ENCODE peak calls at places on chromosomes 5 and 9, in five cellular contexts. K is spleen, I is body of pancreas, F is GM12892, M is vagina. X is an unnamed sample.

GRCh38 chr5:111953351-111954127 is 196.5 kb upstream of the NREP start:
- DNase-seq in K (no peak), I (no peak), F (no peak), M (no peak), X (no peak)

GRCh38 chr5:65142511-65143011 is 339.2 kb downstream of the ADAMTS6 start:
- DNase-seq in K (no peak), I (no peak), F (no peak), M (no peak), X (no peak)

GRCh38 chr9:81242866-81243265 is 446.5 kb downstream of the TLE1 start:
- DNase-seq in K (no peak), I (no peak), F (no peak), M (no peak), X (no peak)

GRCh38 chr5:31944683-31945445 is 229.3 kb downstream of the GOLPH3 start:
- DNase-seq in K (no peak), I (peak; percentile 63), F (no peak), M (no peak), X (no peak)

GRCh38 chr9:76581752-76582151 is 122.8 kb downstream of the GCNT1 start:
- DNase-seq in K (no peak), I (peak; percentile 59), F (no peak), M (no peak), X (no peak)

GRCh38 chr5:152568101-152568500 is 163.0 kb upstream of the NMUR2 start:
- DNase-seq in K (no peak), I (no peak), F (no peak), M (no peak), X (no peak)

GRCh38 chr9:13358128-13358527 is 78.6 kb upstream of the MPDZ start:
- DNase-seq in K (no peak), I (no peak), F (no peak), M (no peak), X (no peak)

GRCh38 chr9:20921362-20921761 is 110.1 kb downstream of the HACD4 start:
- DNase-seq in K (no peak), I (no peak), F (no peak), M (no peak), X (no peak)

GRCh38 chr5:763397-763796 is 21.1 kb downstream of the ZDHHC11B start:
- DNase-seq in K (peak; percentile 9), I (no peak), F (no peak), M (peak; percentile 54), X (no peak)

GRCh38 chr5:72151169-72151568 is 43.9 kb downstream of the MAP1B start:
- DNase-seq in K (no peak), I (no peak), F (no peak), M (no peak), X (no peak)

GRCh38 chr5:112049738-112050137 is 292.7 kb upstream of the NREP start:
- DNase-seq in K (no peak), I (no peak), F (no peak), M (no peak), X (no peak)

GRCh38 chr9:70923941-70924340 is 197.5 kb downstream of the TRPM3 start:
- DNase-seq in K (no peak), I (no peak), F (no peak), M (no peak), X (no peak)

GRCh38 chr5:142235050-142235797 is 89.6 kb downstream of the SPRY4 start:
- DNase-seq in K (no peak), I (no peak), F (no peak), M (no peak), X (no peak)

GRCh38 chr5:130740047-130740569 is 424.9 kb downstream of the HINT1 start:
- DNase-seq in K (no peak), I (no peak), F (no peak), M (no peak), X (no peak)

GRCh38 chr5:137695651-137696428 is 40.0 kb downstream of the KLHL3 start:
- DNase-seq in K (no peak), I (no peak), F (no peak), M (peak; percentile 54), X (no peak)

GRCh38 chr5:142500506-142500905 is 175.7 kb upstream of the SPRY4 start:
- DNase-seq in K (no peak), I (no peak), F (no peak), M (no peak), X (no peak)

GRCh38 chr5:35180046-35180445 is 50.2 kb downstream of the PRLR start:
- DNase-seq in K (no peak), I (no peak), F (no peak), M (no peak), X (no peak)

GRCh38 chr5:131792900-131793299 is 3.9 kb downstream of the FNIP1 start:
- DNase-seq in K (no peak), I (no peak), F (no peak), M (no peak), X (no peak)

GRCh38 chr5:21007781-21008180 is 1019.8 kb upstream of the CDH18 start:
- DNase-seq in K (no peak), I (no peak), F (no peak), M (no peak), X (no peak)

GRCh38 chr5:162128117-162128516 is 60.5 kb downstream of the GABRG2 start:
- DNase-seq in K (no peak), I (no peak), F (no peak), M (no peak), X (no peak)

GRCh38 chr5:126002222-126002897 is 420.8 kb upstream of the GRAMD2B start:
- DNase-seq in K (no peak), I (peak; percentile 53), F (no peak), M (no peak), X (no peak)

GRCh38 chr9:107277801-107278200 is 5.3 kb upstream of the RAD23B start:
- DNase-seq in K (no peak), I (no peak), F (no peak), M (no peak), X (no peak)

GRCh38 chr9:130234340-130235260 is 31.0 kb upstream of the HMCN2 start:
- DNase-seq in K (peak; percentile 55), I (no peak), F (no peak), M (no peak), X (no peak)

GRCh38 chr5:41848983-41849382 is 21.2 kb downstream of the OXCT1 start:
- DNase-seq in K (no peak), I (no peak), F (no peak), M (no peak), X (no peak)

GRCh38 chr5:67976812-67977455 is 238.6 kb upstream of the PIK3R1 start:
- DNase-seq in K (no peak), I (no peak), F (no peak), M (no peak), X (no peak)

GRCh38 chr9:83231039-83231438 is 168.1 kb upstream of the RASEF start:
- DNase-seq in K (no peak), I (no peak), F (no peak), M (no peak), X (no peak)

GRCh38 chr5:114018178-114018577 is 343.7 kb upstream of the KCNN2 start:
- DNase-seq in K (no peak), I (peak; percentile 3), F (no peak), M (no peak), X (no peak)

GRCh38 chr5:123264399-123264798 is 158.8 kb downstream of the CEP120 start:
- DNase-seq in K (no peak), I (no peak), F (no peak), M (no peak), X (no peak)

GRCh38 chr5:20291766-20292165 is 303.8 kb upstream of the CDH18 start:
- DNase-seq in K (no peak), I (no peak), F (no peak), M (no peak), X (no peak)

DNA sequence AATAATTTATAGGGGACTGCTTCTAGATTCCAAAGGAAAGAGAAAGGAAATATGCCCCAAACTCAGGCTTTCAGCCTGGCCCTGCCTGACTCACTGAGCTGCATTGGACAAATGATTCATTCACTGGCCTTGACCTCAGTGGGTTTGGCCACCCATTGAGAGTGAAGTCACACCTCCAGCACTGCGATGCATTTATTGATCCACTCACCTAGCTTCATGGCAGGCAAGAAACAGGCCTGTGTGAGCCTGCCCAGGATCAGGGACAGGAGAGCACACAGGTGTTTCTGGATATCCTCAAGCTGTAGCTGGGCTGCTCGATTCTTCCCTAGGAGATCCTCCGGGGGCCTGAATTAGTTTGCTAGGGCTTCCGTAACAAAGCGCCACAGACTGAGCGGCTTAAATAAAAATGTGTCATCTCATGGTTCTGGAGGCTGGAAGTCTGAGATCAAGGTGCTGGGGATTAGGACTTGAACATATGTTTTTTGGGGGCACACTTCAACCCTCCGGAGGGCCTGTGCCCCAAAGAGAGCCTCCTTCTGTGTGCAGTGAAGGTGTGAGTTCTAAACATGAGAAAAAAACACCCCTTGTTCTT is 7.3 kb upstream of the DUSP1 start:
- DNase-seq in K (no peak), I (peak; percentile 92), F (no peak), M (peak; percentile 95), X (no peak)
- TF ChIP-seq POLR2A in K (no peak), I (peak; percentile 60), F (no peak), M (no peak), X (no peak)

DNA sequence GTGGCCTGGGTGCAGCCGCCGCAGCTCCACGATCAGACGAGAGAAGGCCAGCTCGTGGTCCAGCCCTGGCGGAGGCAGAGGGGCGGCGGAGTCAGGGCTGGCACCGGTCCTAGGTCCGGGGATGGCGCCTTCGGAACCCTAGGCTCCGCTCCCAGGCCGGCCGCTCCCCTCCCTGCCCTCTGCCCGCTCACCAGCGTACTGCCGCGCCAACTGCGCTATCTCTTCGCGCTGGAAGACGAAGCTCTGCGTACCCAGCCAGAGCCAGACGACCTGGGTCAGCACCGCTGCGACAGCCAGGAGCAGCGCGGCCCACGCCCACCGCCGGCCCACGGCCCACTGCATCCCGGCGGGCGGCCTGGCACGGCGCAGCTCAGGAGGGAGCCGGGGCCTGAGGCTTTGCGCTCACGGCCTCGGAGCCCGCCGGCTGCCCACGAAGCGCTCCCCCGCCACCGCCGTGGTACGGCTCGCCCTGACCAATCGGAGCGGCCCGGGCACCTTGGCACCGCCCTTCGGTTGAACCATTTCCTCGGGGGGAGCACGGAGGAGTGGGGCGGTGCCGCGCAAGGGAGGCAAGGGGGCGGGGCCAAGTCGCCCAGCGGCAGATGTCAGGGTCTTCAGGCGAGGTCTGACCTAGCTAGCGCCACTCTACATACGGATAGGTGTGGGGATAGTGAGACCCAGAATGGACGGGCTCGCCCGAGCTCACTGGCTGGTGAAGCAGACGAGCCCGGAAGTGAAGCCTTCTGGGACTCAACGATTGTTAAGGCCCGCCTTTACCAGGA is at the start of gene SIGMAR1:
- DNase-seq in K (peak; percentile 98), I (peak; percentile 93), F (peak; percentile 91), M (no peak), X (peak; percentile 92)
- TF ChIP-seq POLR2A in K (no peak), I (peak; percentile 75), F (peak; percentile 82), M (no peak), X (peak; percentile 47)

GRCh38 chr9:128362774-128363173 is 8.4 kb upstream of the URM1 start:
- DNase-seq in K (no peak), I (no peak), F (no peak), M (no peak), X (no peak)

GRCh38 chr9:128361296-128361980 is 9.7 kb upstream of the URM1 start:
- DNase-seq in K (no peak), I (no peak), F (no peak), M (no peak), X (no peak)

GRCh38 chr9:128360826-128361225 is 10.3 kb upstream of the URM1 start:
- DNase-seq in K (no peak), I (no peak), F (no peak), M (no peak), X (no peak)

GRCh38 chr9:128358861-128359260 is 12.3 kb upstream of the URM1 start:
- DNase-seq in K (no peak), I (no peak), F (no peak), M (no peak), X (no peak)

GRCh38 chr9:128361981-128362646 is 9.1 kb upstream of the URM1 start:
- DNase-seq in K (peak; percentile 90), I (peak; percentile 90), F (peak; percentile 77), M (no peak), X (peak; percentile 77)
- TF ChIP-seq POLR2A in K (no peak), I (no peak), F (no peak), M (no peak), X (no peak)

GRCh38 chr9:124659099-124659659 is 111.9 kb downstream of the NR6A1 start:
- DNase-seq in K (peak; percentile 83), I (peak; percentile 86), F (peak; percentile 15), M (peak; percentile 87), X (no peak)
- TF ChIP-seq POLR2A in K (no peak), I (peak; percentile 39), F (peak; percentile 68), M (no peak), X (peak; percentile 79)

X was measured in GM12891.